ENCODE peak calls at places on chromosomes 1 and 21, in seven cellular contexts. K is thoracic aorta, F is fibroblast of pulmonary artery, I is omental fat pad, W is K562, J is AG09319, N is right lobe of liver. X is an unnamed sample.
A peak's percentile ranks its signal among the peaks of the same experiment; 100 is the strongest.

GRCh38 chr1:102174259-102174863 is 177.6 kb upstream of the OLFM3 start:
- DNase-seq in K (no peak), F (no peak), I (no peak), W (peak; percentile 3), J (no peak), N (no peak), X (peak; percentile 17)

GRCh38 chr1:159211331-159212136 is 6.9 kb downstream of the ACKR1 start:
- DNase-seq in K (no peak), F (peak; percentile 82), I (no peak), W (peak; percentile 68), J (no peak), N (no peak), X (peak; percentile 61)

GRCh38 chr21:24046816-24047443 is 1560.4 kb downstream of the MRPL39 start:
- DNase-seq in K (no peak), F (no peak), I (no peak), W (no peak), J (no peak), N (no peak), X (no peak)

GRCh38 chr1:206863266-206863665 is 2.2 kb upstream of the IL20 start:
- DNase-seq in K (no peak), F (no peak), I (no peak), W (no peak), J (no peak), N (no peak), X (no peak)

GRCh38 chr1:235567812-235568444 is 63.7 kb upstream of the B3GALNT2 start:
- DNase-seq in K (no peak), F (peak; percentile 6), I (no peak), W (no peak), J (no peak), N (no peak), X (no peak)

GRCh38 chr1:74847720-74848119 is 114.8 kb downstream of the TYW3 start:
- DNase-seq in K (no peak), F (no peak), I (no peak), W (no peak), J (no peak), N (no peak), X (no peak)

GRCh38 chr1:113868387-113869083 is 3.0 kb downstream of the PTPN22 start:
- DNase-seq in K (no peak), F (peak; percentile 26), I (no peak), W (peak; percentile 17), J (no peak), N (no peak), X (no peak)

GRCh38 chr1:998905-999796 is 746 bp downstream of the HES4 start:
- DNase-seq in K (no peak), F (peak; percentile 46), I (no peak), W (peak; percentile 64), J (no peak), N (peak; percentile 46), X (peak; percentile 39)

GRCh38 chr21:38989745-38990423 is 184.2 kb downstream of the ETS2 start:
- DNase-seq in K (no peak), F (peak; percentile 89), I (no peak), W (no peak), J (peak; percentile 74), N (no peak), X (no peak)

GRCh38 chr21:42997053-42997452 is 22.7 kb downstream of the PKNOX1 start:
- DNase-seq in K (no peak), F (peak; percentile 97), I (no peak), W (no peak), J (peak; percentile 72), N (no peak), X (no peak)

GRCh38 chr1:119987112-119987511 is 82.3 kb downstream of the NOTCH2 start:
- DNase-seq in K (no peak), F (peak; percentile 92), I (no peak), W (no peak), J (peak; percentile 52), N (no peak), X (no peak)

GRCh38 chr1:179195374-179195773 is 34.1 kb downstream of the ABL2 start:
- DNase-seq in K (no peak), F (no peak), I (no peak), W (no peak), J (no peak), N (no peak), X (no peak)

GRCh38 chr1:85061711-85062424 is 13.6 kb upstream of the MCOLN3 start:
- DNase-seq in K (peak; percentile 85), F (peak; percentile 99), I (peak; percentile 85), W (peak; percentile 77), J (peak; percentile 95), N (peak; percentile 83), X (peak; percentile 87)

GRCh38 chr1:47031059-47031458 is 7.6 kb downstream of the CYP4X1 start:
- DNase-seq in K (no peak), F (peak; percentile 83), I (no peak), W (no peak), J (no peak), N (no peak), X (no peak)

GRCh38 chr1:45490623-45491463 is at the start of gene TESK2:
- DNase-seq in K (peak; percentile 95), F (peak; percentile 100), I (peak; percentile 92), W (peak; percentile 89), J (peak; percentile 96), N (peak; percentile 99), X (peak; percentile 96)
- TF ChIP-seq CTCF in K (peak; percentile 44), F (no peak), I (no peak), W (no peak), J (no peak), N (no peak), X (no peak)

DNA sequence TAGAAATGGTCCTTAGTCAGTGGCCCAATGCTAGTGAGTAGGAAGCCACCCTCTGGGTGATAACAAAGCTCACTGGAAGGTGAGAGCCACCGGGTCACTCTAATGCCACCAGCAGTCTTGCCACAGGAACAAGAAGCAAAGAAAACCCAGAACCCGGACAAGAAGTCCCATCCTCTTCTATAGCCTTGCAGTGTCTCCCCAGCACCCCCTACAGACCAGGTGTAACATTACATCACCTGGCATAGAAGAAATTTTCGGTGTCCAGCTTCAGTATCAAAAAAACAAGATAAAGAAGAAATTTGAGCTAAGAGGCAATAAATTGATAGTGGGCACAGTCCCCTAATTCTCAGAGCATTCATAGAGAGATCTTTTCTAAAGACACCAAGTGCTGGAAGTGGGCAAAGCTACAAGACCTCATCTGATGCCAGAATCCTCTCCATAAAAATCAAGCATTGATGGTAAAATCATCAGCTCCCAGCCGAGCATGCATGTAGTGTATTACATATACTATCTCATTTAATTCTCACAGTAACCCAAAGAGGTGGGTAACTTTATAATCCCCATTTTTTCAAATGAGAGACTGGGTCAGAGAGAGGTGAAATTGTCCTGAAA is 491.0 kb downstream of the MATN1 start:
- DNase-seq in K (no peak), F (no peak), I (no peak), W (peak; percentile 60), J (no peak), N (no peak), X (peak; percentile 25)
- TF ChIP-seq CTCF in K (peak; percentile 17), F (peak; percentile 32), I (no peak), W (peak; percentile 79), J (peak; percentile 39), N (peak; percentile 53), X (peak; percentile 70)

GRCh38 chr1:208083715-208084085 is 160.5 kb downstream of the PLXNA2 start:
- DNase-seq in K (no peak), F (no peak), I (no peak), W (no peak), J (no peak), N (no peak), X (no peak)

GRCh38 chr1:208084220-208084619 is 160.0 kb downstream of the PLXNA2 start:
- DNase-seq in K (no peak), F (no peak), I (no peak), W (no peak), J (no peak), N (no peak), X (no peak)

GRCh38 chr1:208083016-208083714 is 161.0 kb downstream of the PLXNA2 start:
- DNase-seq in K (no peak), F (no peak), I (no peak), W (no peak), J (no peak), N (no peak), X (no peak)

GRCh38 chr1:208080396-208081276 is 163.5 kb downstream of the PLXNA2 start:
- DNase-seq in K (no peak), F (no peak), I (no peak), W (no peak), J (no peak), N (no peak), X (no peak)

DNA sequence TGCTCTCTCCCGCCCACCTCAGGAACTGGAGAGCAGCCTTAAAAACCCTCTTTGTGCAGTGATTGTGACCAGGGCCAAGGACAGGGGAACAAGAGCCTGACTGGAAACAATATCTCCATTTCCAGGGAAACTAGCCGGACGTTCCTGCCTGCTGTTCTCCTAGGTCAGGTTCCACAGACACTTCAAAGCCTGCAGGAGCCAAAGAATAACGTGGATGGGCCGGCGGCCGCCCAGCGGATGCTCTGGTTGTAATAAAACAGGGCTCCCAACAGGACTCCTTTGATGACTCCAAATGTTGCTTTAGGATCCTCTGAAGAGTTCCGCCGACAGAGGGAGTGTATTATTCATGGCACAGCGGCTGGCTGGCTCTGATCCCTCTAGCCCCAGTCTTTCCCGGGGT is 162.2 kb downstream of the PLXNA2 start:
- DNase-seq in K (no peak), F (no peak), I (no peak), W (peak; percentile 22), J (no peak), N (no peak), X (no peak)
- TF ChIP-seq CTCF in K (no peak), F (no peak), I (no peak), W (peak; percentile 29), J (no peak), N (no peak), X (no peak)

DNA sequence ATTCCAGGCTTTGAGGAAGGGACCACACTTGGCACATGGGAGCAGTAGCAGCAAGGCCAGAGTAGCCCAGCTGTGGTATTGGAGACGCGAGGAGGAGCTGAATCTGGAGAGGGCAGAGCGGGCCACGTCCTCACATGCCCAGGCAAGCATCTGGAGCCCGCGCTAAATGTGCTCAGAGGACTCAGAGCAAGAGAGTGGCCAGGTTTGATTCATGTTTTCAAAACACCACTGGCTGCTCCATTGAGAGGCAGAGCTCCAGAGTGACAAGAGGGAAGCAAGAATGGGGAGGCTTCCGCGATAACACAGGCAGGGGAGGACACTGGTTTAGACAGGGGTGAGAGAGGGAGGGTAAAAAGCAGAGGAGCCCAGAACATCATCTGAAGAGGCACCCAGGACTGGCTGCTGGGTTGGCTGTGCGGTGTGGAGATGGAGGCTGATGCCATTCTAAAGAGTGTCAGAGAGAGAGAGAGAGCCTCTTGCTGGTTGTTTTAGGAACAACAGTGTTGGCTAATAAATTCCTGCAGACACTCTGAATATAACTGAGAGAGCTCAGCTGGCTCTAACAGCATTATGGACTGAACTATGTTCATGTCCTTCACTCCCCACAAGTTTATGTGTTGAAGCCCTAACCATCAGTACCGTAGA is 32.3 kb downstream of the RCAN1 start:
- DNase-seq in K (no peak), F (peak; percentile 62), I (no peak), W (peak; percentile 31), J (no peak), N (no peak), X (peak; percentile 16)
- TF ChIP-seq CTCF in K (peak; percentile 46), F (peak; percentile 59), I (no peak), W (peak; percentile 65), J (peak; percentile 49), N (no peak), X (no peak)

DNA sequence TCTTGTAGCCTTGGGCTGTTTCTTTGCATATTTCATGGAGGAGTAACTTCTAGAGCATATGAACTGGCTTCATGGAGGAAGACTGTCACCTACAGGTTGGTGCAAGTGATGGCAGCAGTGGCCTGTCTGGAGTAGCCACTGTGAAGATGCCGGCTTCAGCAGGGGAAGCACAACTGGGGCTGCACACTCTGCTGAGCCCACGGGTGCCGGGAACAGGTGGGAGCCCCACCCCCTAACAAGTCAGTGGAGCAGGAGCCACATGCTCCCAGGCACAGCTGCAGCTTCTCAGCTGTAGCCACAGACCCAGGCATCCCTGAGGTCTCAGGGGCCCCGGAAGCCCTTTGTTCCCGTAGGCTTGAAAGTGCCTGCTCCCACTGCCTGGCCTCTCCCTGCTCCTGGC is 43.2 kb upstream of the C1orf185 start:
- DNase-seq in K (no peak), F (peak; percentile 39), I (no peak), W (peak; percentile 50), J (peak; percentile 7), N (no peak), X (no peak)
- TF ChIP-seq CTCF in K (no peak), F (peak; percentile 38), I (no peak), W (peak; percentile 73), J (peak; percentile 52), N (peak; percentile 18), X (no peak)